ENCODE peak calls at places on chromosomes 4 and X, in four cellular contexts. J is WTC11, F is HepG2, R is K562. K is an unnamed sample.

GRCh38 chr4:8310306-8310705 is 40.8 kb downstream of the HTRA3 start:
- DNase-seq in J (peak; percentile 5), F (no peak), R (no peak), K (no peak)

GRCh38 chr4:41880022-41880837 is 55.0 kb upstream of the TMEM33 start:
- DNase-seq in J (peak; percentile 27), F (no peak), R (no peak), K (no peak)

GRCh38 chr4:102554482-102554881 is 53.3 kb downstream of the NFKB1 start:
- DNase-seq in J (peak; percentile 11), F (no peak), R (no peak), K (no peak)

GRCh38 chr4:153465922-153466636 is at the start of gene TMEM131L:
- DNase-seq in J (peak; percentile 76), F (peak; percentile 29), R (peak; percentile 91), K (peak; percentile 60)

GRCh38 chr4:173167793-173168395 is 717 bp upstream of the GALNT7 start:
- DNase-seq in J (peak; percentile 49), F (no peak), R (peak; percentile 48), K (peak; percentile 67)

GRCh38 chr4:165301833-165302232 is 25.6 kb upstream of the MSMO1 start:
- DNase-seq in J (no peak), F (no peak), R (no peak), K (no peak)

GRCh38 chrX:11445540-11445939 is 152.3 kb downstream of the AMELX start:
- DNase-seq in J (no peak), F (no peak), R (no peak), K (no peak)

GRCh38 chrX:107710617-107711391 is 64.8 kb downstream of the TSC22D3 start:
- DNase-seq in J (no peak), F (peak; percentile 43), R (peak; percentile 50), K (peak; percentile 84)

GRCh38 chr4:98544818-98545399 is 113.5 kb downstream of the TSPAN5 start:
- DNase-seq in J (no peak), F (no peak), R (no peak), K (no peak)

GRCh38 chr4:186724048-186724860 is 598 bp upstream of the FAT1 start:
- DNase-seq in J (peak; percentile 72), F (no peak), R (peak; percentile 35), K (peak; percentile 18)
- TF ChIP-seq NR3C1 in J (no peak), F (no peak), R (no peak), K (no peak)

DNA sequence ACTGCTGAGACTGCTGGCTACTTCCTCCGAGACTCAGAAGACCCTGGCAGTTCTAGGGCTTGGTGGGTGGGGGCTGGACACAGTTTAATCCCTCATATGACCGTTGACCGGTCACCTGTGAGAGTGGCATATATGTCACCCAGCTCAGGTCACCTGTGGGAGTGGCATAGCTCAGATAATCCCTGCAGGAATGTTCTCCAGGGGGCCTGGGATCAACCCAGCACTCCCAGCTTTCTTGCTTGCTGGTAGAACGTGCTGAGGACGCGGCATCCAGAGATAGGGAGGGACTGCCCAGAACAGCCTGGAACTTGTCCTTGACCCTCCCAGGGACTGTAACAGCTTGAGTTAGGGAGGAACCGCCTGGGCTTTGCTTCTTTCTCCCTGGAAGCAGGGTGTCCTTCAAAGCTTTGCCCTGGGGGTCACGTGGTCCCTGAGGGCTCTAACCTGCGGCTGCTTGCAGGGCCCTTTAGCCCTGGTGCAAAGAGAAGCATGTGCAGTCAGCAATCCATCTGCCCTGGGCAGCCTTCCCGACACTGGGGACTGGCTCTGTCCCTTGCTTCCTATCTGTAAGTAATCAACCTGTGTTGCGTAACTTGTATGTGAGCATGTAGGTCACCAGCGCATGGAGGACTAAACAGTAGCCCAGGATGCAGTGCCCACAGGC is 55.3 kb downstream of the ZFYVE28 start:
- DNase-seq in J (no peak), F (peak; percentile 36), R (no peak), K (no peak)
- TF ChIP-seq NR3C1 in J (no peak), F (no peak), R (no peak), K (no peak)

GRCh38 chr4:4625488-4625887 is 83.6 kb upstream of the STX18 start:
- DNase-seq in J (no peak), F (no peak), R (no peak), K (no peak)

GRCh38 chr4:4631150-4631549 is 89.3 kb upstream of the STX18 start:
- DNase-seq in J (no peak), F (no peak), R (no peak), K (no peak)

GRCh38 chr4:4627111-4627510 is 85.3 kb upstream of the STX18 start:
- DNase-seq in J (peak; percentile 32), F (no peak), R (no peak), K (no peak)

GRCh38 chr4:4633431-4633830 is 91.6 kb upstream of the STX18 start:
- DNase-seq in J (no peak), F (no peak), R (no peak), K (no peak)

GRCh38 chr4:4627906-4628305 is 86.1 kb upstream of the STX18 start:
- DNase-seq in J (no peak), F (no peak), R (no peak), K (no peak)
- TF ChIP-seq NR3C1 in J (no peak), F (no peak), R (no peak), K (no peak)

DNA sequence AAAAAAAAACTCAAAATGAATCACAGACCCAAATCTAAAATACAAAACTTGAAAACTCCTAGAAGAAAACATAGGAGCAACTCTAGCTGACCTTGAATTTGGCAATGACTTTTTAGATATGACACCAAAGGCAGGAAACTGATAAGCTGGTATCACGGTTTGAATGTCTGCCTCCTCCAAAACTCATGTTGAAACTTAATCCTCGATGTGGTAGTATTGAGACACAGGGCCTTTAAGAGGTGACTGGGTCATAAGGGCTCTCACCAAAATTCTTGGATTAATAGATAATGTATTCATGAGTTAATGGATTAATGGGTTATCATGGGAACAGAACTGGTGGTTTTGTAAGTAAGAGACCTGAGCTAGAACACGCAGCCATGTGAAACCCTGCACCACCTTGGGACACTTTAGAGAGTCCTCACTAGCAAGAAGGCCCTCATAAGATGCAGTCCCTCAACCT is 40.5 kb downstream of the FRYL start:
- DNase-seq in J (no peak), F (no peak), R (no peak), K (no peak)
- TF ChIP-seq NR3C1 in J (no peak), F (no peak), R (no peak), K (no peak)

GRCh38 chr4:113692809-113693411 is 68.6 kb downstream of the CAMK2D start:
- DNase-seq in J (no peak), F (no peak), R (no peak), K (no peak)

GRCh38 chr4:113691676-113692075 is 69.9 kb downstream of the CAMK2D start:
- DNase-seq in J (no peak), F (no peak), R (no peak), K (no peak)

GRCh38 chr4:113693993-113694392 is 67.5 kb downstream of the CAMK2D start:
- DNase-seq in J (no peak), F (no peak), R (no peak), K (no peak)

GRCh38 chr4:113697429-113697828 is 64.1 kb downstream of the CAMK2D start:
- DNase-seq in J (no peak), F (no peak), R (no peak), K (no peak)

DNA sequence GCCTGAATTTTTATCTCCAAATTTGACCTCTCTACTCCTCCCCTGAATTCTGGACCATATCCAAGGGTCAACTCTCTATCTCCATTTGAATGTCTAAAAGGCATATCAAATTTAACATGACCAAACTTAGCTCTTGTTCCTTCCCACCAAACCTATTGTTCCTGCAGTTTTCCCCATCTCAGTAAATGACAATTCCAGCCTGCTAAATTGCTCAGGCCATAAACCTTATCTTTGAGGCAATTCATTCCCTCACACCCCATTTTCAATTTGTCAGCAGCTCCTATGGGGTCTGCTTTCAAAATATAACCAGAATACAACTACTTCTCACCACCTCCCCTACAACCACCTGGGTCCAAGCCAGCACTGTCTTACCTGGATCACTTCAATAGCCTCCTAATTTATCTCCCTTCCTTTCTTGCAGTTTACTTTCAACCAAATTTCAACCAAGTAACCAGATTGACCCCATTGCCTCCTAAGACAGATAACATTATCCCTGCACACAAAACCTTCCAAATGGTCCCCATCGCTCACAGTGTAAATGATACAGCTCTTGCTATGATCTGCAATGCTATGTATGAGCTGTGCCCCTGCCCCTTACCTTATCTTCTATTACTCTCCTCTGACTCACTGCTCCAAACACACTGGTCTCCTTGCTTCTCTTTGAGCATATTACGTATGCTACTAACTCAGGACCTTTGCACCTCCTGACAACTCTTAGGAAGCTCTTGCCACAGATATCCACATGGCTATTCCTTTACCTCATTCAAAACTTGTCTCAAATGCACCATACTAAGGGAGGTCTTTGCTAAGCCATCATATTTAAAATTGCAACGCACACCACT is 66.0 kb downstream of the CAMK2D start:
- DNase-seq in J (no peak), F (peak; percentile 28), R (no peak), K (no peak)
- TF ChIP-seq NR3C1 in J (no peak), F (no peak), R (no peak), K (no peak)

K was measured in A549.